ENCODE peak calls at places on chromosomes 2 and 18, in six cellular contexts. D is nephron progenitor cell, U is body of pancreas, F is spleen, G is endothelial cell of umbilical vein, C is A549. W is an unnamed sample.

GRCh38 chr2:55883339-55883738 is 40.2 kb downstream of the EFEMP1 start:
- DNase-seq in D (no peak), U (no peak), F (no peak), G (peak; percentile 49), C (no peak), W (peak; percentile 86)

GRCh38 chr2:127810156-127810636 is 775 bp downstream of the WDR33 start:
- DNase-seq in D (peak; percentile 25), U (peak; percentile 16), F (no peak), G (no peak), C (peak; percentile 20), W (peak; percentile 8)

GRCh38 chr2:180604077-180604476 is 376.3 kb upstream of the UBE2E3 start:
- DNase-seq in D (peak; percentile 4), U (no peak), F (no peak), G (peak; percentile 10), C (no peak), W (peak; percentile 21)

GRCh38 chr18:79912994-79913831 is 38.2 kb downstream of the SLC66A2 start:
- DNase-seq in D (no peak), U (no peak), F (peak; percentile 65), G (no peak), C (no peak), W (no peak)

GRCh38 chr18:58044370-58045264 is 591 bp downstream of the NEDD4L start:
- DNase-seq in D (peak; percentile 65), U (peak; percentile 58), F (peak; percentile 90), G (peak; percentile 40), C (peak; percentile 32), W (peak; percentile 28)

GRCh38 chr2:204282525-204282924 is 262.8 kb upstream of the PARD3B start:
- DNase-seq in D (no peak), U (no peak), F (no peak), G (no peak), C (no peak), W (no peak)

GRCh38 chr2:40746150-40746549 is 294.3 kb upstream of the SLC8A1 start:
- DNase-seq in D (no peak), U (peak; percentile 61), F (no peak), G (no peak), C (peak; percentile 6), W (peak; percentile 14)

GRCh38 chr2:176174382-176174834 is 14.1 kb upstream of the HOXD1 start:
- DNase-seq in D (peak; percentile 58), U (no peak), F (no peak), G (no peak), C (no peak), W (no peak)

GRCh38 chr2:184520441-184520840 is 77.9 kb upstream of the ZNF804A start:
- DNase-seq in D (no peak), U (no peak), F (no peak), G (no peak), C (no peak), W (no peak)

GRCh38 chr18:57585846-57586242 is 658 bp downstream of the FECH start:
- DNase-seq in D (no peak), U (no peak), F (no peak), G (no peak), C (no peak), W (peak; percentile 3)

GRCh38 chr18:30696201-30696600 is 346.3 kb downstream of the DSC3 start:
- DNase-seq in D (no peak), U (no peak), F (no peak), G (no peak), C (no peak), W (no peak)

GRCh38 chr2:162343492-162343823 is 474 bp upstream of the GCA start:
- DNase-seq in D (no peak), U (no peak), F (no peak), G (no peak), C (no peak), W (no peak)

GRCh38 chr2:19990416-19990728 is 467 bp upstream of the WDR35 start:
- DNase-seq in D (no peak), U (no peak), F (no peak), G (no peak), C (no peak), W (no peak)

GRCh38 chr2:85804583-85804982 is 50.8 kb downstream of the ATOH8 start:
- DNase-seq in D (no peak), U (no peak), F (peak; percentile 49), G (peak; percentile 25), C (peak; percentile 66), W (no peak)
- TF ChIP-seq CTCF in D (peak; percentile 74), U (peak; percentile 52), F (peak; percentile 60), G (peak; percentile 49), C (peak; percentile 43), W (peak; percentile 70)

GRCh38 chr2:132424526-132425121 is 8.0 kb downstream of the GPR39 start:
- DNase-seq in D (no peak), U (peak; percentile 54), F (no peak), G (no peak), C (no peak), W (peak; percentile 36)
- TF ChIP-seq CTCF in D (no peak), U (peak; percentile 31), F (no peak), G (no peak), C (no peak), W (no peak)

GRCh38 chr2:231394201-231395141 is 1.0 kb upstream of the B3GNT7 start:
- DNase-seq in D (no peak), U (peak; percentile 61), F (no peak), G (no peak), C (no peak), W (no peak)

GRCh38 chr2:231392431-231393148 is 2.9 kb upstream of the B3GNT7 start:
- DNase-seq in D (no peak), U (no peak), F (no peak), G (no peak), C (no peak), W (no peak)

GRCh38 chr2:231395188-231396057 is at the start of gene B3GNT7:
- DNase-seq in D (peak; percentile 47), U (peak; percentile 50), F (no peak), G (no peak), C (no peak), W (no peak)

GRCh38 chr2:231391981-231392380 is 3.5 kb upstream of the B3GNT7 start:
- DNase-seq in D (no peak), U (no peak), F (no peak), G (no peak), C (no peak), W (no peak)

DNA sequence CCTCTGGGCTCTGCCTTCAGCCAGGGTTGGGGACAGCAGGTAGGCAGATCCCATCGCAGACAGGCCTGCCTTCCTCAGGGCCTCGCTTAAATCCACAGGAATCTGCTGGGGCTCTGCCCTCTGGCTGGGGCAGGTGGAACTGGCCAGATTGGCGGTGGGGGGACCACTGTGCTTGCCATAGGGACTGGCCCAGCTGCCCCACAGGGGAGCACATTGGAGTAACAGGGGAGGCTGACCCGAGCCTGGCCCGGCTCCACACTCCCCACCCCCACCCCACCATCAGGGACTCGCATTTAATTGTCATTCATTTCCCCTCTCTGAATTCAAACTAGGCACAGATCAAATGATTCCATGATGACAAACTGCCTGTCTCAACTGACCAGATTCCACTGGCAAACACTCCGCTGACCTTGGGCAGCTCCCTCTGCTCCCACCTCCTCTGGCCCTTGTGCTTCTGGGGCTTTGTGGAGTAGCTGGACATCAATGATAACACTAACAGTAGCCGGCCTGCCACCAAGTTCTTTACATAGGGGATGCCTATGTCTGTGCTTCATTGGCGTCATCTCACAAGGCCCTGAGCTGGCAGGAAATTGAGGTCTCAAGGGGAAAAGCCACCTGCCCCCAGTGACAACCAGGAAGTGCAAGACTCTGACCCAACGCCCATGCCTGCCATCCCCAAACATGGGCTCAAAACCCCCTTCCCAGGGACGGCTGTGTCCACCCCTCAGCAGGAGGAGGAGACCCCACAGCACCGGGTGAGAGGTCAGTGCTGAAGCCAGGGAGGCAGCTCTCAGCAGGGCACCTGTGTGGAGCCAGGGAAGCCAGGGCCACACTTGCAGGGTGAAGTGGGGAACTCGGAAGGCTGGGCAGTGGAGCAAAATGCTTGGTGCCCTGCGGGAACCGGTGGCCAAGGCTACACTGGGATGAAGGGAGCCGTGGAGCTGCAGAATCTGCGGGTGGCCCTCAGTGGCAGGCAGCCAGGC is 2.1 kb upstream of the B3GNT7 start:
- DNase-seq in D (no peak), U (no peak), F (no peak), G (no peak), C (no peak), W (no peak)
- TF ChIP-seq CTCF in D (no peak), U (no peak), F (peak; percentile 33), G (peak; percentile 19), C (no peak), W (peak; percentile 13)

GRCh38 chr2:30503007-30503691 is 56.1 kb downstream of the LCLAT1 start:
- DNase-seq in D (no peak), U (no peak), F (no peak), G (peak; percentile 12), C (no peak), W (peak; percentile 48)
- TF ChIP-seq CTCF in D (no peak), U (peak; percentile 12), F (peak; percentile 41), G (no peak), C (peak; percentile 23), W (peak; percentile 27)